ENCODE peak calls at places on chromosomes 6 and 20, in seven cellular contexts. E, P, N, A, F, T and L are unnamed samples.
A peak's percentile ranks its signal among the peaks of the same experiment; 100 is the strongest.

GRCh38 chr6:20712011-20712410 is 177.8 kb downstream of the CDKAL1 start:
- DNase-seq in A (no peak), E (no peak), F (no peak), T (no peak), N (no peak), P (no peak), L (no peak)

GRCh38 chr20:38903335-38903734 is 22.9 kb upstream of the FAM83D start:
- DNase-seq in A (no peak), F (no peak), T (no peak), P (no peak), N (no peak), E (no peak), L (no peak)

GRCh38 chr6:93394471-93394870 is 24.9 kb downstream of the EPHA7 start:
- DNase-seq in A (no peak), E (no peak), P (no peak), F (no peak), T (no peak), N (no peak), L (no peak)

GRCh38 chr6:145895802-145896201 is 68.4 kb downstream of the SHPRH start:
- DNase-seq in A (no peak), F (no peak), T (no peak), E (no peak), N (no peak), P (no peak), L (no peak)

GRCh38 chr20:45937765-45938164 is 3.3 kb downstream of the PCIF1 start:
- DNase-seq in N (no peak), F (no peak), E (no peak), P (no peak), T (no peak), A (no peak), L (no peak)

GRCh38 chr6:108635505-108636226 is 74.9 kb downstream of the FOXO3 start:
- DNase-seq in F (peak; percentile 31), N (no peak), T (no peak), A (no peak), P (peak; percentile 76), E (no peak), L (no peak)

GRCh38 chr6:209432-210103 is 82.7 kb upstream of the DUSP22 start:
- DNase-seq in N (no peak), E (no peak), A (no peak), F (no peak), P (peak; percentile 80), T (no peak), L (no peak)

GRCh38 chr6:34657037-34657306 is 39.6 kb downstream of the ILRUN start:
- DNase-seq in E (no peak), N (no peak), A (no peak), P (no peak), F (no peak), T (no peak), L (no peak)

GRCh38 chr6:159098636-159099106 is 53.9 kb upstream of the TAGAP start:
- DNase-seq in F (peak; percentile 79), P (peak; percentile 84), T (peak; percentile 17), E (peak; percentile 18), A (no peak), N (no peak), L (no peak)

GRCh38 chr20:63220696-63221399 is 4.9 kb upstream of the YTHDF1 start:
- DNase-seq in E (no peak), F (no peak), T (no peak), A (no peak), P (no peak), N (no peak), L (no peak)

GRCh38 chr6:143098054-143098673 is 37.5 kb downstream of the AIG1 start:
- DNase-seq in P (no peak), F (no peak), E (no peak), N (peak; percentile 10), A (no peak), T (no peak), L (no peak)

GRCh38 chr20:11018668-11019170 is 344.9 kb upstream of the JAG1 start:
- DNase-seq in T (no peak), A (no peak), N (no peak), F (no peak), E (no peak), P (no peak), L (no peak)

GRCh38 chr6:101614774-101615173 is 221.3 kb downstream of the GRIK2 start:
- DNase-seq in P (no peak), N (no peak), A (no peak), E (no peak), F (no peak), T (no peak), L (no peak)

GRCh38 chr6:67757465-67758033 is 877.5 kb upstream of the ADGRB3 start:
- DNase-seq in F (no peak), T (no peak), N (no peak), A (no peak), P (no peak), E (no peak), L (no peak)

GRCh38 chr6:142395768-142396231 is 94.0 kb downstream of the ADGRG6 start:
- DNase-seq in F (no peak), T (no peak), N (no peak), A (no peak), P (no peak), E (no peak), L (no peak)

GRCh38 chr6:6125495-6125894 is 118.8 kb upstream of the NRN1 start:
- DNase-seq in A (no peak), P (no peak), F (no peak), N (no peak), E (no peak), T (no peak), L (no peak)

GRCh38 chr6:106103728-106104109 is 17.6 kb downstream of the PRDM1 start:
- DNase-seq in T (no peak), A (no peak), P (peak; percentile 53), F (peak; percentile 36), N (no peak), E (peak; percentile 51), L (no peak)